ENCODE peak calls at places on chromosomes 4 and X, in four cellular contexts. One of them, this sample, is unnamed.
A peak's percentile ranks its signal among the peaks of the same experiment; 100 is the strongest.

GRCh38 chr4:85717366-85717765 is 242.4 kb downstream of the ARHGAP24 start:
- DNase-seq in fibroblast of lung: no peak
- DNase-seq in heart right ventricle: no peak
- DNase-seq in WERI-Rb-1: no peak
- DNase-seq in this sample: peak; percentile 29

GRCh38 chr4:98092833-98093439 is 50.3 kb downstream of the STPG2 start:
- DNase-seq in fibroblast of lung: peak; percentile 8
- DNase-seq in heart right ventricle: no peak
- DNase-seq in WERI-Rb-1: no peak
- DNase-seq in this sample: peak; percentile 37

GRCh38 chrX:131747173-131747572 is 203.3 kb downstream of the OR13H1 start:
- DNase-seq in fibroblast of lung: peak; percentile 79
- DNase-seq in heart right ventricle: peak; percentile 8
- DNase-seq in WERI-Rb-1: peak; percentile 89
- DNase-seq in this sample: peak; percentile 89

GRCh38 chr4:73231518-73232487 is 26.8 kb downstream of the ANKRD17 start:
- DNase-seq in fibroblast of lung: no peak
- DNase-seq in heart right ventricle: no peak
- DNase-seq in WERI-Rb-1: no peak
- DNase-seq in this sample: no peak

GRCh38 chrX:121987163-121987562 is 939.8 kb downstream of the GLUD2 start:
- DNase-seq in fibroblast of lung: peak; percentile 66
- DNase-seq in heart right ventricle: no peak
- DNase-seq in WERI-Rb-1: no peak
- DNase-seq in this sample: peak; percentile 30

GRCh38 chr4:184514121-184514988 is 40.0 kb upstream of the IRF2 start:
- DNase-seq in fibroblast of lung: peak; percentile 91
- DNase-seq in heart right ventricle: peak; percentile 33
- DNase-seq in WERI-Rb-1: no peak
- DNase-seq in this sample: peak; percentile 86

GRCh38 chr4:52837716-52838558 is 24.2 kb upstream of the RASL11B start:
- DNase-seq in fibroblast of lung: peak; percentile 87
- DNase-seq in heart right ventricle: peak; percentile 22
- DNase-seq in WERI-Rb-1: no peak
- DNase-seq in this sample: peak; percentile 76

GRCh38 chr4:149997881-149998421 is 80.3 kb upstream of the DCLK2 start:
- DNase-seq in fibroblast of lung: peak; percentile 69
- DNase-seq in heart right ventricle: no peak
- DNase-seq in WERI-Rb-1: no peak
- DNase-seq in this sample: peak; percentile 44

GRCh38 chr4:103753868-103754653 is 34.3 kb upstream of the TACR3 start:
- DNase-seq in fibroblast of lung: no peak
- DNase-seq in heart right ventricle: no peak
- DNase-seq in WERI-Rb-1: peak; percentile 14
- DNase-seq in this sample: no peak

GRCh38 chr4:70183168-70183939 is 12.2 kb upstream of the ODAM start:
- DNase-seq in fibroblast of lung: peak; percentile 23
- DNase-seq in heart right ventricle: no peak
- DNase-seq in WERI-Rb-1: peak; percentile 48
- DNase-seq in this sample: peak; percentile 32

GRCh38 chr4:44738615-44739014 is 12.3 kb upstream of the GNPDA2 start:
- DNase-seq in fibroblast of lung: no peak
- DNase-seq in heart right ventricle: no peak
- DNase-seq in WERI-Rb-1: peak; percentile 17
- DNase-seq in this sample: peak; percentile 33

GRCh38 chr4:125010776-125011503 is 298.4 kb upstream of the ANKRD50 start:
- DNase-seq in fibroblast of lung: peak; percentile 3
- DNase-seq in heart right ventricle: no peak
- DNase-seq in WERI-Rb-1: no peak
- DNase-seq in this sample: no peak

GRCh38 chr4:26787461-26788340 is 72.9 kb upstream of the STIM2 start:
- DNase-seq in fibroblast of lung: peak; percentile 85
- DNase-seq in heart right ventricle: peak; percentile 69
- DNase-seq in WERI-Rb-1: peak; percentile 58
- DNase-seq in this sample: peak; percentile 78

GRCh38 chr4:94504545-94504944 is 52.8 kb downstream of the PDLIM5 start:
- DNase-seq in fibroblast of lung: peak; percentile 62
- DNase-seq in heart right ventricle: no peak
- DNase-seq in WERI-Rb-1: no peak
- DNase-seq in this sample: peak; percentile 47

GRCh38 chr4:85498068-85498733 is 23.3 kb downstream of the ARHGAP24 start:
- DNase-seq in fibroblast of lung: peak; percentile 74
- DNase-seq in heart right ventricle: no peak
- DNase-seq in WERI-Rb-1: no peak
- DNase-seq in this sample: peak; percentile 63

GRCh38 chr4:48645225-48645794 is 134.8 kb downstream of the FRYL start:
- DNase-seq in fibroblast of lung: peak; percentile 24
- DNase-seq in heart right ventricle: no peak
- DNase-seq in WERI-Rb-1: no peak
- DNase-seq in this sample: no peak

GRCh38 chr4:145351162-145351561 is 130.5 kb upstream of the SMAD1 start:
- DNase-seq in fibroblast of lung: no peak
- DNase-seq in heart right ventricle: no peak
- DNase-seq in WERI-Rb-1: no peak
- DNase-seq in this sample: no peak

GRCh38 chrX:16739574-16739973 is 20.2 kb downstream of the SYAP1 start:
- DNase-seq in fibroblast of lung: no peak
- DNase-seq in heart right ventricle: no peak
- DNase-seq in WERI-Rb-1: no peak
- DNase-seq in this sample: no peak

GRCh38 chr4:109094061-109094460 is 208.4 kb downstream of the COL25A1 start:
- DNase-seq in fibroblast of lung: peak; percentile 54
- DNase-seq in heart right ventricle: no peak
- DNase-seq in WERI-Rb-1: no peak
- DNase-seq in this sample: no peak

GRCh38 chr4:96913437-96914075 is 1073.7 kb downstream of the PDHA2 start:
- DNase-seq in fibroblast of lung: peak; percentile 47
- DNase-seq in heart right ventricle: no peak
- DNase-seq in WERI-Rb-1: peak; percentile 74
- DNase-seq in this sample: peak; percentile 9

GRCh38 chrX:42691196-42691595 is 86.8 kb downstream of the PPP1R2C start:
- DNase-seq in fibroblast of lung: no peak
- DNase-seq in heart right ventricle: no peak
- DNase-seq in WERI-Rb-1: no peak
- DNase-seq in this sample: no peak

GRCh38 chr4:791866-792630 is 33.9 kb downstream of the CPLX1 start:
- DNase-seq in fibroblast of lung: peak; percentile 25
- DNase-seq in heart right ventricle: no peak
- DNase-seq in WERI-Rb-1: no peak
- DNase-seq in this sample: no peak

GRCh38 chrX:389021-389441 is 2.3 kb upstream of the PPP2R3B start:
- DNase-seq in fibroblast of lung: no peak
- DNase-seq in heart right ventricle: no peak
- DNase-seq in WERI-Rb-1: no peak
- DNase-seq in this sample: peak; percentile 2

GRCh38 chrX:48919360-48919821 is 567 bp upstream of the PIM2 start:
- DNase-seq in fibroblast of lung: no peak
- DNase-seq in heart right ventricle: no peak
- DNase-seq in WERI-Rb-1: peak; percentile 22
- DNase-seq in this sample: no peak

GRCh38 chr4:138184881-138185280 is 57.3 kb downstream of the SLC7A11 start:
- DNase-seq in fibroblast of lung: no peak
- DNase-seq in heart right ventricle: no peak
- DNase-seq in WERI-Rb-1: no peak
- DNase-seq in this sample: no peak

GRCh38 chrX:18288716-18289115 is 65.8 kb downstream of the SCML2 start:
- DNase-seq in fibroblast of lung: no peak
- DNase-seq in heart right ventricle: no peak
- DNase-seq in WERI-Rb-1: no peak
- DNase-seq in this sample: no peak

GRCh38 chr4:130067419-130067818 is 971.5 kb downstream of the C4orf33 start:
- DNase-seq in fibroblast of lung: no peak
- DNase-seq in heart right ventricle: no peak
- DNase-seq in WERI-Rb-1: no peak
- DNase-seq in this sample: no peak

DNA sequence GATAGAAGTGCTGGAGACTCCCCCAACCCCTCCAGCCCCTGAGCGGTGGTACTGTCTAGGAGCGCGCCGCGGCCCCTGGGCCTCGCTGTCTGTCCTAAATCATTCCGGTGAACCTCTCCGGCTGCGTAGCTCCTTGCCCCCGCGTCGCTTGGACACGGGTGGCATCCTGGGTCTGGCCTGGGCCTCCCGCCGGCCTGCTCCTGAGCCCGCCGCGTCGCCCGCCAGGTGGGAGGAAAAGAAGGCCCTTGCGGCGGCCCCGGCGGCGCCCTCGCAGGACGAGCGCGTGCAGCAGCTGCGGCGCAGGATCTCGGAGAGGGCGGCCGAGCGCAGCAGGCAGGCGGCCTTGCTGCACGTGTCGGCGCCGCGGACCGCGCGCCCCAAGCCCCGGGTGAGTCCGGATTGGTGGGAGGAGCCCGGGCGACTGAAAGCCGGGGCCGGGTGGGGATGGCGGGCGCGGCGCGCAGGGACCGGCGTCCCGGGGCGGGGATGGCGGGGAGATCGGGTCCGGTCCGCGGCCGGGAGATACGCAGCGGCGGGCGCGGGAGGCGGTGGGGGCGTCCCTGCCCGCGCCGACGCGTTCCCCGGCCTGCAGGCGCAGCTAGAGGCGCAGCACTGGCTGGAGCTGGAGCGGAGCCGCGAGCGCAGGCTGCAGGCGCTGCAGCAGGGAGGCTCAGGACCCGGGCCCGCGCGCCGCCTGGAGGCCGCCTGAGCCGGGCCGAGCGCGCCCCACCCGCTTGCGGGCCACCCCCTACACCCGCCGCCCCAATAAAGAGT is 6.5 kb upstream of the RNF4 start:
- DNase-seq in fibroblast of lung: peak; percentile 79
- DNase-seq in heart right ventricle: peak; percentile 54
- DNase-seq in WERI-Rb-1: peak; percentile 82
- DNase-seq in this sample: peak; percentile 64
- TF ChIP-seq CTCF in fibroblast of lung: no peak
- TF ChIP-seq CTCF in heart right ventricle: peak; percentile 38
- TF ChIP-seq CTCF in WERI-Rb-1: peak; percentile 53
- TF ChIP-seq CTCF in this sample: peak; percentile 37

GRCh38 chr4:15652191-15652590 is 3.0 kb downstream of the FBXL5 start:
- DNase-seq in fibroblast of lung: peak; percentile 12
- DNase-seq in heart right ventricle: no peak
- DNase-seq in WERI-Rb-1: no peak
- DNase-seq in this sample: no peak
- H3K4me3 ChIP-seq in fibroblast of lung: peak overlapping the region; percentile 90
- H3K4me3 ChIP-seq in heart right ventricle: peak overlapping the region; percentile 73
- H3K4me3 ChIP-seq in WERI-Rb-1: no peak overlapping the region
- H3K4me3 ChIP-seq in this sample: no peak overlapping the region

GRCh38 chrX:38304010-38304409 is 23.3 kb downstream of the RPGR start:
- DNase-seq in fibroblast of lung: no peak
- DNase-seq in heart right ventricle: no peak
- DNase-seq in WERI-Rb-1: peak; percentile 7
- DNase-seq in this sample: peak; percentile 23
- TF ChIP-seq CTCF in fibroblast of lung: peak; percentile 19
- TF ChIP-seq CTCF in heart right ventricle: no peak
- TF ChIP-seq CTCF in WERI-Rb-1: peak; percentile 21
- TF ChIP-seq CTCF in this sample: peak; percentile 44

GRCh38 chrX:38806875-38807601 is 5.8 kb downstream of the MID1IP1 start:
- DNase-seq in fibroblast of lung: no peak
- DNase-seq in heart right ventricle: no peak
- DNase-seq in WERI-Rb-1: no peak
- DNase-seq in this sample: no peak
- H3K4me3 ChIP-seq in fibroblast of lung: peak overlapping the region; percentile 87
- H3K4me3 ChIP-seq in heart right ventricle: peak overlapping the region; percentile 77
- H3K4me3 ChIP-seq in WERI-Rb-1: no peak overlapping the region
- H3K4me3 ChIP-seq in this sample: peak overlapping the region; percentile 64

DNA sequence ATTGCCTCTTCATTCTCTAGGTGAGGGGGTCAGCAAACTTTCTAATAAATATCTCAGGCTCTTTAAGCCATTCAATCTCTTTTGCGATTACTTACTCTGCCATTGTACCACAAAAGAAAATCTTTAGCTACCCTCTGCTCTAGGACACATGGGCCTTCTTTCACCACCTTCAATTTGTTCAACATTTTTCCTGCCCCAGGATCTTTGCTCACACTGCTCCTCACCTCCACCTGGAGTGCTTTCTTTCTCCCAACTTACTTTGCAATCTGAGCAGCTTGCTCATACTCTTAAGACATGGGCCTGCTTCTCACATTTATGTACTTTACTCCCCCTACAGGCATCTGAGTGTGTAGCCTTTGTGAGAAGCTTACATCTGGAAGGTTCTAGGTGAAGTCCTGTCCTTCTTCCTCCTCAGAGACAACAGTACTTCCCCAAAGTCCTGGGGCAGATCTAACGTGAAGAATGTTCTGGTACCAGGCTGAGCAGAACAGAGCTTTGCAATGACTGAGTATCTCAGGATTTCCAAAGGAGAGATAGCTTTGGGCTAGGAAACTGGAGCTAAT is 55.0 kb upstream of the PRDM5 start:
- DNase-seq in fibroblast of lung: peak; percentile 53
- DNase-seq in heart right ventricle: no peak
- DNase-seq in WERI-Rb-1: peak; percentile 48
- DNase-seq in this sample: peak; percentile 68
- TF ChIP-seq CTCF in fibroblast of lung: peak; percentile 78
- TF ChIP-seq CTCF in heart right ventricle: no peak
- TF ChIP-seq CTCF in WERI-Rb-1: peak; percentile 61
- TF ChIP-seq CTCF in this sample: peak; percentile 72

DNA sequence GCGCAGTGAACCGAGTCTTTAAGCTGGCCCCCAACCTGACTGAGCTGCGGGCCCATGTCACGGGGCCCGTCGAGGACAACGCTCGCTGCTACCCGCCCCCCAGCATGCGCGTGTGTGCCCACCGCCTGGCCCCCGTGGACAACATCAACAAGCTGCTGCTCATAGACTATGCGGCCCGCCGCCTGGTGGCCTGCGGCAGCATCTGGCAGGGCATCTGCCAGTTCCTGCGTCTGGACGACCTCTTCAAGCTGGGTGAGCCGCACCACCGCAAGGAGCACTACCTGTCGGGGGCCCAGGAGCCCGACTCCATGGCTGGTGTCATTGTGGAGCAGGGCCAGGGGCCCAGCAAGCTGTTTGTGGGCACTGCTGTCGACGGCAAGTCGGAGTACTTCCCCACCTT is 2.2 kb downstream of the PLXNA3 start:
- DNase-seq in fibroblast of lung: no peak
- DNase-seq in heart right ventricle: no peak
- DNase-seq in WERI-Rb-1: peak; percentile 40
- DNase-seq in this sample: no peak
- H3K4me3 ChIP-seq in fibroblast of lung: no peak overlapping the region
- H3K4me3 ChIP-seq in heart right ventricle: no peak overlapping the region
- H3K4me3 ChIP-seq in WERI-Rb-1: no peak overlapping the region
- H3K4me3 ChIP-seq in this sample: peak overlapping the region; percentile 65

DNA sequence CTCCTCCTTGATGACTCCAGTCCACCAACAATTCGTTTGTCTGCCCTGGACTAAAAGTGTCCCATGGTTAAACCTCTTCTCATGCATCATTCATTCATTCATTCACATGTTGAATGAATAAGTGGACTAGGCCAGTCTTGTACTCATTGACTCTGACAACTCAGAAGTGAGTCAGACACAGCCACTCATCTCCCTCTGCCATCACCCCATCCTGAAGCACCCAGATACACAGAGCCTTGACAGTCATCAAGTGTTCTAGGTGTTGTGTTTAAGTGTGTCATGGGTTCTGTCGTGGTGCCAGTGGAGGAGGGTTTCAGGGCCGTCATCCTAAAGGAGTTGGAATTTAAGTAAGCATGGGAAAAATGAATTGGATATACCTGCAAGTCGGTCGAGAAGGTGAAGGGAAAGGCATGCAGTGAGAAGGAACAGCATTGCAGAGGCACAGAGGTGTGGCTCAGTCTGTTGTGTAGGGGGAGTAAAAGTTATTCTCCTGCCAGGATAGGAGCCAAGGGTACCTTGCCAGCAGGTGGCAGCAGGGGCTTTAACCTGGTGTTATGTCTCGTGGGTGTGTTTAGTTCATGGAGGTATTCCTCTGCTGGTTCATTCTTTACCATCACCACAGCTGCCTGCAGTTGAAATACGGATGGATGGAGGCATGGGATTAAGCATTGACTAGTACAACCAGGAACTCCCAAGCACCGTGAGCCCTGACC is 18.3 kb downstream of the MAGED2 start:
- DNase-seq in fibroblast of lung: no peak
- DNase-seq in heart right ventricle: no peak
- DNase-seq in WERI-Rb-1: no peak
- DNase-seq in this sample: no peak
- TF ChIP-seq CTCF in fibroblast of lung: no peak
- TF ChIP-seq CTCF in heart right ventricle: no peak
- TF ChIP-seq CTCF in WERI-Rb-1: peak; percentile 37
- TF ChIP-seq CTCF in this sample: no peak